ENCODE peak calls at places on chromosomes 7 and 10, in ten cellular contexts. One of them, this sample, is unnamed. For H3K27me3, the result is how much of the 10 kb centered on the place peaks cover.

GRCh38 chr7:43583424-43584199 is 704 bp downstream of the STK17A start:
- DNase-seq in left lung: peak
- DNase-seq in psoas muscle: peak
- DNase-seq in GM23338: peak
- DNase-seq in mammary epithelial cell: peak
- DNase-seq in lower lobe of right lung: peak
- DNase-seq in cardiac muscle cell: peak
- DNase-seq in heart right ventricle: peak
- DNase-seq in CD8-positive, alpha-beta memory T cell: peak
- DNase-seq in breast epithelium: peak
- DNase-seq in this sample: no peak

GRCh38 chr10:12202230-12202629 is 6.2 kb downstream of the CDC123 start:
- DNase-seq in left lung: no peak
- DNase-seq in psoas muscle: no peak
- DNase-seq in GM23338: no peak
- DNase-seq in mammary epithelial cell: no peak
- DNase-seq in lower lobe of right lung: no peak
- DNase-seq in cardiac muscle cell: no peak
- DNase-seq in heart right ventricle: no peak
- DNase-seq in CD8-positive, alpha-beta memory T cell: no peak
- DNase-seq in breast epithelium: no peak
- DNase-seq in this sample: no peak

GRCh38 chr10:34813626-34814227 is 1.4 kb downstream of the PARD3 start:
- DNase-seq in left lung: no peak
- DNase-seq in psoas muscle: no peak
- DNase-seq in GM23338: no peak
- DNase-seq in mammary epithelial cell: peak
- DNase-seq in lower lobe of right lung: no peak
- DNase-seq in cardiac muscle cell: peak
- DNase-seq in heart right ventricle: peak
- DNase-seq in CD8-positive, alpha-beta memory T cell: no peak
- DNase-seq in breast epithelium: no peak
- DNase-seq in this sample: no peak

GRCh38 chr10:14125564-14125963 is 205.2 kb downstream of the FRMD4A start:
- DNase-seq in left lung: no peak
- DNase-seq in psoas muscle: no peak
- DNase-seq in GM23338: no peak
- DNase-seq in mammary epithelial cell: no peak
- DNase-seq in lower lobe of right lung: no peak
- DNase-seq in cardiac muscle cell: no peak
- DNase-seq in heart right ventricle: no peak
- DNase-seq in CD8-positive, alpha-beta memory T cell: no peak
- DNase-seq in breast epithelium: no peak
- DNase-seq in this sample: no peak

GRCh38 chr7:102106625-102107024 is 180.0 kb upstream of the SH2B2 start:
- DNase-seq in left lung: no peak
- DNase-seq in psoas muscle: no peak
- DNase-seq in GM23338: no peak
- DNase-seq in mammary epithelial cell: no peak
- DNase-seq in lower lobe of right lung: no peak
- DNase-seq in cardiac muscle cell: no peak
- DNase-seq in heart right ventricle: no peak
- DNase-seq in CD8-positive, alpha-beta memory T cell: no peak
- DNase-seq in breast epithelium: no peak
- DNase-seq in this sample: no peak

GRCh38 chr10:79243211-79244067 is 103.8 kb upstream of the PPIF start:
- DNase-seq in left lung: no peak
- DNase-seq in psoas muscle: peak
- DNase-seq in GM23338: peak
- DNase-seq in mammary epithelial cell: no peak
- DNase-seq in lower lobe of right lung: peak
- DNase-seq in cardiac muscle cell: no peak
- DNase-seq in heart right ventricle: peak
- DNase-seq in CD8-positive, alpha-beta memory T cell: peak
- DNase-seq in breast epithelium: no peak
- DNase-seq in this sample: no peak

GRCh38 chr10:78968300-78968943 is 100.3 kb upstream of the ZMIZ1 start:
- DNase-seq in left lung: no peak
- DNase-seq in psoas muscle: peak
- DNase-seq in GM23338: no peak
- DNase-seq in mammary epithelial cell: no peak
- DNase-seq in lower lobe of right lung: no peak
- DNase-seq in cardiac muscle cell: no peak
- DNase-seq in heart right ventricle: no peak
- DNase-seq in CD8-positive, alpha-beta memory T cell: no peak
- DNase-seq in breast epithelium: no peak
- DNase-seq in this sample: no peak

GRCh38 chr10:91378061-91378460 is 32.1 kb upstream of the HECTD2 start:
- DNase-seq in left lung: no peak
- DNase-seq in psoas muscle: no peak
- DNase-seq in GM23338: no peak
- DNase-seq in mammary epithelial cell: peak
- DNase-seq in lower lobe of right lung: no peak
- DNase-seq in cardiac muscle cell: peak
- DNase-seq in heart right ventricle: no peak
- DNase-seq in CD8-positive, alpha-beta memory T cell: peak
- DNase-seq in breast epithelium: no peak
- DNase-seq in this sample: peak

GRCh38 chr10:70055550-70055949 is 2.9 kb downstream of the MACROH2A2 start:
- DNase-seq in left lung: no peak
- DNase-seq in psoas muscle: no peak
- DNase-seq in GM23338: no peak
- DNase-seq in mammary epithelial cell: peak
- DNase-seq in lower lobe of right lung: no peak
- DNase-seq in cardiac muscle cell: no peak
- DNase-seq in heart right ventricle: no peak
- DNase-seq in CD8-positive, alpha-beta memory T cell: no peak
- DNase-seq in breast epithelium: no peak
- DNase-seq in this sample: no peak

GRCh38 chr7:139523199-139523941 is at the start of gene CLEC2L:
- DNase-seq in left lung: no peak
- DNase-seq in psoas muscle: no peak
- DNase-seq in GM23338: peak
- DNase-seq in mammary epithelial cell: no peak
- DNase-seq in lower lobe of right lung: no peak
- DNase-seq in cardiac muscle cell: no peak
- DNase-seq in heart right ventricle: no peak
- DNase-seq in CD8-positive, alpha-beta memory T cell: no peak
- DNase-seq in breast epithelium: no peak
- DNase-seq in this sample: no peak

GRCh38 chr10:42977032-42977416 is 99.8 kb upstream of the RET start:
- DNase-seq in left lung: peak
- DNase-seq in psoas muscle: no peak
- DNase-seq in GM23338: no peak
- DNase-seq in mammary epithelial cell: no peak
- DNase-seq in lower lobe of right lung: peak
- DNase-seq in cardiac muscle cell: no peak
- DNase-seq in heart right ventricle: no peak
- DNase-seq in CD8-positive, alpha-beta memory T cell: no peak
- DNase-seq in breast epithelium: no peak
- DNase-seq in this sample: no peak

GRCh38 chr10:103284170-103284569 is 7.2 kb downstream of the INA start:
- DNase-seq in left lung: no peak
- DNase-seq in psoas muscle: no peak
- DNase-seq in GM23338: no peak
- DNase-seq in mammary epithelial cell: peak
- DNase-seq in lower lobe of right lung: no peak
- DNase-seq in cardiac muscle cell: peak
- DNase-seq in heart right ventricle: no peak
- DNase-seq in CD8-positive, alpha-beta memory T cell: no peak
- DNase-seq in breast epithelium: no peak
- DNase-seq in this sample: no peak

GRCh38 chr7:258476-259190 is 31.3 kb upstream of the FOXL3 start:
- DNase-seq in left lung: peak
- DNase-seq in psoas muscle: no peak
- DNase-seq in GM23338: no peak
- DNase-seq in mammary epithelial cell: no peak
- DNase-seq in lower lobe of right lung: peak
- DNase-seq in cardiac muscle cell: no peak
- DNase-seq in heart right ventricle: no peak
- DNase-seq in CD8-positive, alpha-beta memory T cell: no peak
- DNase-seq in breast epithelium: no peak
- DNase-seq in this sample: no peak

GRCh38 chr10:22339761-22340361 is 5.4 kb upstream of the SPAG6 start:
- DNase-seq in left lung: no peak
- DNase-seq in psoas muscle: no peak
- DNase-seq in GM23338: no peak
- DNase-seq in mammary epithelial cell: no peak
- DNase-seq in lower lobe of right lung: no peak
- DNase-seq in cardiac muscle cell: no peak
- DNase-seq in heart right ventricle: no peak
- DNase-seq in CD8-positive, alpha-beta memory T cell: no peak
- DNase-seq in breast epithelium: no peak
- DNase-seq in this sample: no peak

GRCh38 chr7:96306385-96307125 is 15.3 kb downstream of the SLC25A13 start:
- DNase-seq in left lung: no peak
- DNase-seq in psoas muscle: no peak
- DNase-seq in GM23338: no peak
- DNase-seq in mammary epithelial cell: no peak
- DNase-seq in lower lobe of right lung: peak
- DNase-seq in cardiac muscle cell: no peak
- DNase-seq in heart right ventricle: no peak
- DNase-seq in CD8-positive, alpha-beta memory T cell: no peak
- DNase-seq in breast epithelium: no peak
- DNase-seq in this sample: no peak

GRCh38 chr7:96308950-96309263 is 13.0 kb downstream of the SLC25A13 start:
- DNase-seq in left lung: no peak
- DNase-seq in psoas muscle: no peak
- DNase-seq in GM23338: no peak
- DNase-seq in mammary epithelial cell: no peak
- DNase-seq in lower lobe of right lung: no peak
- DNase-seq in cardiac muscle cell: no peak
- DNase-seq in heart right ventricle: no peak
- DNase-seq in CD8-positive, alpha-beta memory T cell: no peak
- DNase-seq in breast epithelium: no peak
- DNase-seq in this sample: no peak

GRCh38 chr7:96305915-96306314 is 16.0 kb downstream of the SLC25A13 start:
- DNase-seq in left lung: no peak
- DNase-seq in psoas muscle: no peak
- DNase-seq in GM23338: no peak
- DNase-seq in mammary epithelial cell: no peak
- DNase-seq in lower lobe of right lung: no peak
- DNase-seq in cardiac muscle cell: no peak
- DNase-seq in heart right ventricle: no peak
- DNase-seq in CD8-positive, alpha-beta memory T cell: no peak
- DNase-seq in breast epithelium: no peak
- DNase-seq in this sample: no peak

GRCh38 chr7:96310106-96310505 is 11.8 kb downstream of the SLC25A13 start:
- DNase-seq in left lung: no peak
- DNase-seq in psoas muscle: no peak
- DNase-seq in GM23338: no peak
- DNase-seq in mammary epithelial cell: no peak
- DNase-seq in lower lobe of right lung: no peak
- DNase-seq in cardiac muscle cell: peak
- DNase-seq in heart right ventricle: no peak
- DNase-seq in CD8-positive, alpha-beta memory T cell: no peak
- DNase-seq in breast epithelium: no peak
- DNase-seq in this sample: no peak

GRCh38 chr7:96308253-96308949 is 13.5 kb downstream of the SLC25A13 start:
- DNase-seq in left lung: no peak
- DNase-seq in psoas muscle: no peak
- DNase-seq in GM23338: peak
- DNase-seq in mammary epithelial cell: no peak
- DNase-seq in lower lobe of right lung: no peak
- DNase-seq in cardiac muscle cell: no peak
- DNase-seq in heart right ventricle: no peak
- DNase-seq in CD8-positive, alpha-beta memory T cell: no peak
- DNase-seq in breast epithelium: no peak
- DNase-seq in this sample: no peak
- H3K27me3 ChIP-seq in left lung: under half
- H3K27me3 ChIP-seq in psoas muscle: under half
- H3K27me3 ChIP-seq in GM23338: under half
- H3K27me3 ChIP-seq in mammary epithelial cell: under half
- H3K27me3 ChIP-seq in lower lobe of right lung: under half
- H3K27me3 ChIP-seq in cardiac muscle cell: under half
- H3K27me3 ChIP-seq in heart right ventricle: under half
- H3K27me3 ChIP-seq in CD8-positive, alpha-beta memory T cell: under half
- H3K27me3 ChIP-seq in breast epithelium: under half
- H3K27me3 ChIP-seq in this sample: under half

GRCh38 chr10:45375716-45376231 is 1.8 kb downstream of the ALOX5 start:
- DNase-seq in left lung: no peak
- DNase-seq in psoas muscle: no peak
- DNase-seq in GM23338: no peak
- DNase-seq in mammary epithelial cell: no peak
- DNase-seq in lower lobe of right lung: no peak
- DNase-seq in cardiac muscle cell: no peak
- DNase-seq in heart right ventricle: no peak
- DNase-seq in CD8-positive, alpha-beta memory T cell: no peak
- DNase-seq in breast epithelium: no peak
- DNase-seq in this sample: no peak
- H3K27me3 ChIP-seq in left lung: half or more
- H3K27me3 ChIP-seq in psoas muscle: half or more
- H3K27me3 ChIP-seq in GM23338: under half
- H3K27me3 ChIP-seq in mammary epithelial cell: under half
- H3K27me3 ChIP-seq in lower lobe of right lung: under half
- H3K27me3 ChIP-seq in cardiac muscle cell: half or more
- H3K27me3 ChIP-seq in heart right ventricle: half or more
- H3K27me3 ChIP-seq in CD8-positive, alpha-beta memory T cell: under half
- H3K27me3 ChIP-seq in breast epithelium: under half
- H3K27me3 ChIP-seq in this sample: under half

DNA sequence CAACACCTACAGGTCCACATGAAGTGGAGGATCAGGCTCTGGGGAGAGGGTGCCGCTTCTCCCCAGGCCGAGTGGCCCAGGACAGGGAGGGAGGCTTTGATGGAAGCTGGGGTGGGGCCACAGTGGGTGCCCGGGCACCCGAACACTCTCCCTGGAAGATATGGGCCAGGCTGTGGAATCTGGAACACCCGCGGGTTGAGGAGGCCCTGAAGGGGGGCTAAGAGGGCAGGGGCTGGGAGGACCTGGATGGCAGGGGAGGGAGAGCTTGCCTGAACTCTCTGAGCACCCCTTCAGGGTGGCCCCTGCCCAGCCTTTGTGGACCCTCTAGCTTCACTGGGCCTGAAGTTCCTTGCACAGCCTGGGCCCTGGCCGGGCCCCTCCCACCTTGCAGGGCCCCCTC is 4.5 kb upstream of the NKX6-2 start:
- DNase-seq in left lung: no peak
- DNase-seq in psoas muscle: no peak
- DNase-seq in GM23338: no peak
- DNase-seq in mammary epithelial cell: no peak
- DNase-seq in lower lobe of right lung: no peak
- DNase-seq in cardiac muscle cell: no peak
- DNase-seq in heart right ventricle: no peak
- DNase-seq in CD8-positive, alpha-beta memory T cell: no peak
- DNase-seq in breast epithelium: no peak
- DNase-seq in this sample: no peak
- H3K27me3 ChIP-seq in left lung: half or more
- H3K27me3 ChIP-seq in psoas muscle: half or more
- H3K27me3 ChIP-seq in GM23338: under half
- H3K27me3 ChIP-seq in mammary epithelial cell: under half
- H3K27me3 ChIP-seq in lower lobe of right lung: half or more
- H3K27me3 ChIP-seq in cardiac muscle cell: half or more
- H3K27me3 ChIP-seq in heart right ventricle: half or more
- H3K27me3 ChIP-seq in CD8-positive, alpha-beta memory T cell: under half
- H3K27me3 ChIP-seq in breast epithelium: under half
- H3K27me3 ChIP-seq in this sample: half or more

DNA sequence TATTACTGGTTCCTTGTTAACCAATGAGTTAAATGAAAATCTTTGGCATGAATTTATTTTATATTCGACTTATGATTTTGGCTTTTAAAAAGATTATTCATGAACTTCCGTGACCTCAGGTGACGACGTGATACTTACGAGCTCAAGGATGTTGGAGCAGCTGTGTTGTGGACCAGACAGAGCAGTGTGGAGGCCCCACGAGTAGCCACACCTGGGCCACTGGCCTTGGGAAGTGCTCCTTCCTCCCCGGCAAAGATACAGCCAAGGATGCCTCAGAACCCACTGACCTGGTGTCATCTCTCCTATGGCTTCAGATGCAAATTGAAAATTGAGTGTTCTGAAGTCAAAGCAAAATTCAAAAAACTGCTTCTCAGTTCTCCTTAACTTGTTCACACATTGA is 147.5 kb upstream of the PPP2R2D start:
- DNase-seq in left lung: no peak
- DNase-seq in psoas muscle: no peak
- DNase-seq in GM23338: no peak
- DNase-seq in mammary epithelial cell: no peak
- DNase-seq in lower lobe of right lung: no peak
- DNase-seq in cardiac muscle cell: no peak
- DNase-seq in heart right ventricle: no peak
- DNase-seq in CD8-positive, alpha-beta memory T cell: no peak
- DNase-seq in breast epithelium: no peak
- DNase-seq in this sample: no peak
- H3K27me3 ChIP-seq in left lung: under half
- H3K27me3 ChIP-seq in psoas muscle: under half
- H3K27me3 ChIP-seq in GM23338: under half
- H3K27me3 ChIP-seq in mammary epithelial cell: under half
- H3K27me3 ChIP-seq in lower lobe of right lung: under half
- H3K27me3 ChIP-seq in cardiac muscle cell: under half
- H3K27me3 ChIP-seq in heart right ventricle: under half
- H3K27me3 ChIP-seq in CD8-positive, alpha-beta memory T cell: under half
- H3K27me3 ChIP-seq in breast epithelium: under half
- H3K27me3 ChIP-seq in this sample: under half

This sample was measured in keratinocyte.